ENCODE peak calls at places on chromosomes 7 and 10, in ten cellular contexts. C is cardiac muscle cell, O is heart left ventricle, T is heart right ventricle, G is Peyer's patch, F is IMR-90, Y is osteoblast, B is ovary, D is A549, R is psoas muscle. A is an unnamed sample.

GRCh38 chr7:112987171-112987570 is 99.5 kb downstream of the GPR85 start:
- DNase-seq in F (no peak), D (no peak), R (no peak), C (no peak), G (no peak), O (no peak), Y (no peak), B (no peak), T (no peak), A (no peak)

GRCh38 chr7:50472427-50472826 is 22.3 kb upstream of the FIGNL1 start:
- DNase-seq in R (no peak), T (no peak), B (no peak), O (no peak), F (no peak), Y (no peak), G (no peak), C (no peak), D (no peak), A (no peak)

GRCh38 chr7:3069767-3070449 is 26.2 kb upstream of the CARD11 start:
- DNase-seq in C (no peak), O (no peak), R (no peak), B (no peak), D (no peak), T (no peak), Y (no peak), G (no peak), F (no peak), A (no peak)

GRCh38 chr10:12251581-12251980 is 55.6 kb downstream of the CDC123 start:
- DNase-seq in D (no peak), B (no peak), T (no peak), F (no peak), G (no peak), R (no peak), O (no peak), C (no peak), Y (no peak), A (no peak)

GRCh38 chr7:862157-862556 is 14.2 kb upstream of the GET4 start:
- DNase-seq in G (no peak), F (no peak), O (no peak), B (no peak), T (no peak), C (no peak), R (no peak), D (no peak), Y (no peak), A (no peak)

GRCh38 chr10:117334075-117334474 is 41.2 kb downstream of the PDZD8 start:
- DNase-seq in T (no peak), F (peak; percentile 24), R (no peak), Y (no peak), O (no peak), D (no peak), B (no peak), C (no peak), G (no peak), A (no peak)

GRCh38 chr7:12458520-12459131 is 55.0 kb upstream of the VWDE start:
- DNase-seq in B (no peak), R (no peak), G (no peak), Y (peak; percentile 82), T (no peak), C (peak; percentile 55), O (no peak), D (peak; percentile 41), F (peak; percentile 25), A (peak; percentile 31)

GRCh38 chr10:72351479-72351878 is 3.2 kb downstream of the DNAJB12 start:
- DNase-seq in F (no peak), B (no peak), D (no peak), C (no peak), T (no peak), G (no peak), O (no peak), Y (no peak), R (no peak), A (no peak)

GRCh38 chr7:9869566-9869965 is 1104.1 kb upstream of the PHF14 start:
- DNase-seq in D (no peak), G (no peak), T (no peak), R (no peak), F (no peak), O (no peak), B (no peak), Y (no peak), C (no peak), A (no peak)

GRCh38 chr7:130529417-130529816 is 37.5 kb downstream of the MEST start:
- DNase-seq in G (no peak), Y (no peak), C (no peak), O (no peak), D (no peak), F (no peak), B (no peak), R (no peak), T (no peak), A (no peak)

GRCh38 chr7:159062596-159062995 is 82.1 kb downstream of the VIPR2 start:
- DNase-seq in R (no peak), O (no peak), B (no peak), F (no peak), D (no peak), G (no peak), T (no peak), Y (no peak), C (no peak), A (no peak)

GRCh38 chr10:120041807-120042545 is 149.4 kb downstream of the SEC23IP start:
- DNase-seq in R (no peak), F (no peak), C (no peak), D (no peak), B (no peak), O (no peak), G (no peak), T (no peak), Y (no peak), A (no peak)

GRCh38 chr10:46556515-46557318 is at the start of gene GPRIN2:
- DNase-seq in F (no peak), B (no peak), O (peak; percentile 29), R (peak; percentile 21), C (peak; percentile 47), D (no peak), G (peak; percentile 78), T (no peak), Y (peak; percentile 84), A (no peak)
- H3K4me3 ChIP-seq in F (peak within 1 kb of the TSS; percentile 15), B (peak within 1 kb of the TSS; percentile 19), O (peak within 1 kb of the TSS; percentile 31), R (peak within 1 kb of the TSS; percentile 45), C (peak within 1 kb of the TSS; percentile 52), D (peak within 1 kb of the TSS; percentile 70), G (peak within 1 kb of the TSS; percentile 55), T (peak within 1 kb of the TSS; percentile 38), Y (no peak within 1 kb of the TSS), A (no peak within 1 kb of the TSS)

DNA sequence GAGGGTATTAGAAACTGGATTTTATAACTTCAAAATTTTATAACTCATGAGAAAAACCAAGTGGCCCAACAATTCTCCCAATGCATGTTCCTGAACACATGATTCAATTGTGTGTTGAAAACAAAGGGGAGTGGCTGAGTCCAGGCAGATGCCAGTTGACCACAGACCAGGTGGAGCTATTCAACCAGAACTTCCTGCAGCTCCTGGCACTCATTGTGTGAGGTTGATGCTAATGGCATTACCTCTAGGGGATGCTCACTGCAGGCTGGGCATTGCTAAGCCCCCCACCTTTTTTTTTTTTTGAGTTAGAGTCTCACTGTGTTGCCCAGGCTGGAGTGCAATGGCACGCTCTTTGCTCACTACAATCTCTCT is 20.3 kb downstream of the MYOF start:
- DNase-seq in F (peak; percentile 51), Y (no peak), O (no peak), B (no peak), C (no peak), R (no peak), D (peak; percentile 68), G (no peak), T (no peak), A (no peak)
- H3K27ac ChIP-seq in F (peak overlapping the region; percentile 86), Y (peak overlapping the region; percentile 85), O (no peak overlapping the region), B (no peak overlapping the region), C (no peak overlapping the region), R (no peak overlapping the region), D (peak overlapping the region; percentile 96), G (peak overlapping the region; percentile 71), T (peak overlapping the region; percentile 22), A (no peak overlapping the region)

GRCh38 chr7:45714521-45714820 is 140.3 kb downstream of the ADCY1 start:
- DNase-seq in R (no peak), O (no peak), B (no peak), F (no peak), C (no peak), T (no peak), D (no peak), Y (no peak), G (no peak), A (no peak)

GRCh38 chr7:45716380-45717203 is 142.4 kb downstream of the ADCY1 start:
- DNase-seq in T (peak; percentile 52), R (no peak), B (no peak), O (peak; percentile 72), C (no peak), F (no peak), G (no peak), D (no peak), Y (no peak), A (no peak)

GRCh38 chr7:45715471-45716352 is 141.5 kb downstream of the ADCY1 start:
- DNase-seq in O (no peak), D (no peak), F (no peak), Y (no peak), R (no peak), G (no peak), T (no peak), C (no peak), B (no peak), A (no peak)

GRCh38 chr7:45718464-45719330 is 144.5 kb downstream of the ADCY1 start:
- DNase-seq in Y (no peak), T (no peak), O (no peak), B (no peak), F (peak; percentile 10), G (no peak), R (no peak), D (no peak), C (no peak), A (no peak)

GRCh38 chr7:45717537-45718235 is 143.5 kb downstream of the ADCY1 start:
- DNase-seq in B (no peak), O (no peak), D (no peak), C (no peak), T (no peak), F (no peak), G (no peak), Y (no peak), R (no peak), A (no peak)
- H3K4me3 ChIP-seq in B (no peak overlapping the region), O (no peak overlapping the region), D (no peak overlapping the region), C (no peak overlapping the region), T (no peak overlapping the region), F (no peak overlapping the region), G (no peak overlapping the region), Y (no peak overlapping the region), R (no peak overlapping the region), A (no peak overlapping the region)

GRCh38 chr7:92584953-92585352 is 5.2 kb downstream of the FAM133B start:
- DNase-seq in Y (no peak), O (no peak), T (no peak), F (no peak), D (peak; percentile 68), R (no peak), B (no peak), G (no peak), C (no peak), A (no peak)
- H3K27ac ChIP-seq in Y (no peak overlapping the region), O (no peak overlapping the region), T (peak overlapping the region; percentile 15), F (peak overlapping the region; percentile 60), D (no peak overlapping the region), R (no peak overlapping the region), B (no peak overlapping the region), G (no peak overlapping the region), C (peak overlapping the region; percentile 42), A (peak overlapping the region; percentile 21)